ENCODE peak calls at places on chromosomes 11 and 22, in nine cellular contexts. One of them, this sample, is unnamed.

GRCh38 chr11:69925366-69926196 is 106.4 kb upstream of the FGF3 start:
- DNase-seq in GM06990: no peak
- DNase-seq in colonic mucosa: no peak
- DNase-seq in fibroblast of mammary gland: no peak
- DNase-seq in gastrocnemius medialis: no peak
- DNase-seq in IMR-90: peak; percentile 49
- DNase-seq in A549: no peak
- DNase-seq in left ventricle myocardium inferior: no peak
- DNase-seq in Panc1: no peak
- DNase-seq in this sample: no peak

GRCh38 chr22:19855504-19856409 is 1.1 kb upstream of the GNB1L start:
- DNase-seq in GM06990: peak; percentile 73
- DNase-seq in colonic mucosa: peak; percentile 57
- DNase-seq in fibroblast of mammary gland: peak; percentile 75
- DNase-seq in gastrocnemius medialis: no peak
- DNase-seq in IMR-90: peak; percentile 35
- DNase-seq in A549: peak; percentile 56
- DNase-seq in left ventricle myocardium inferior: no peak
- DNase-seq in Panc1: no peak
- DNase-seq in this sample: peak; percentile 71

GRCh38 chr11:37811349-37811748 is 1213.3 kb upstream of the RAG2 start:
- DNase-seq in GM06990: no peak
- DNase-seq in colonic mucosa: no peak
- DNase-seq in fibroblast of mammary gland: no peak
- DNase-seq in gastrocnemius medialis: no peak
- DNase-seq in IMR-90: no peak
- DNase-seq in A549: no peak
- DNase-seq in left ventricle myocardium inferior: no peak
- DNase-seq in Panc1: no peak
- DNase-seq in this sample: no peak

GRCh38 chr22:47071078-47071811 is 308.8 kb downstream of the TBC1D22A start:
- DNase-seq in GM06990: no peak
- DNase-seq in colonic mucosa: no peak
- DNase-seq in fibroblast of mammary gland: no peak
- DNase-seq in gastrocnemius medialis: no peak
- DNase-seq in IMR-90: no peak
- DNase-seq in A549: no peak
- DNase-seq in left ventricle myocardium inferior: no peak
- DNase-seq in Panc1: no peak
- DNase-seq in this sample: no peak

GRCh38 chr11:101863361-101863760 is 51.4 kb upstream of the CEP126 start:
- DNase-seq in GM06990: no peak
- DNase-seq in colonic mucosa: no peak
- DNase-seq in fibroblast of mammary gland: peak; percentile 59
- DNase-seq in gastrocnemius medialis: no peak
- DNase-seq in IMR-90: peak; percentile 79
- DNase-seq in A549: no peak
- DNase-seq in left ventricle myocardium inferior: no peak
- DNase-seq in Panc1: no peak
- DNase-seq in this sample: peak; percentile 37

GRCh38 chr11:114395776-114396175 is 4.5 kb downstream of the C11orf71 start:
- DNase-seq in GM06990: no peak
- DNase-seq in colonic mucosa: peak; percentile 25
- DNase-seq in fibroblast of mammary gland: peak; percentile 16
- DNase-seq in gastrocnemius medialis: no peak
- DNase-seq in IMR-90: no peak
- DNase-seq in A549: no peak
- DNase-seq in left ventricle myocardium inferior: no peak
- DNase-seq in Panc1: no peak
- DNase-seq in this sample: no peak

GRCh38 chr11:30855383-30856006 is 269.3 kb upstream of the MPPED2 start:
- DNase-seq in GM06990: no peak
- DNase-seq in colonic mucosa: no peak
- DNase-seq in fibroblast of mammary gland: peak; percentile 2
- DNase-seq in gastrocnemius medialis: no peak
- DNase-seq in IMR-90: peak; percentile 29
- DNase-seq in A549: no peak
- DNase-seq in left ventricle myocardium inferior: no peak
- DNase-seq in Panc1: peak; percentile 1
- DNase-seq in this sample: peak; percentile 20

GRCh38 chr11:2451916-2452694 is 7.3 kb downstream of the KCNQ1 start:
- DNase-seq in GM06990: no peak
- DNase-seq in colonic mucosa: no peak
- DNase-seq in fibroblast of mammary gland: peak; percentile 23
- DNase-seq in gastrocnemius medialis: no peak
- DNase-seq in IMR-90: no peak
- DNase-seq in A549: no peak
- DNase-seq in left ventricle myocardium inferior: no peak
- DNase-seq in Panc1: no peak
- DNase-seq in this sample: no peak

DNA sequence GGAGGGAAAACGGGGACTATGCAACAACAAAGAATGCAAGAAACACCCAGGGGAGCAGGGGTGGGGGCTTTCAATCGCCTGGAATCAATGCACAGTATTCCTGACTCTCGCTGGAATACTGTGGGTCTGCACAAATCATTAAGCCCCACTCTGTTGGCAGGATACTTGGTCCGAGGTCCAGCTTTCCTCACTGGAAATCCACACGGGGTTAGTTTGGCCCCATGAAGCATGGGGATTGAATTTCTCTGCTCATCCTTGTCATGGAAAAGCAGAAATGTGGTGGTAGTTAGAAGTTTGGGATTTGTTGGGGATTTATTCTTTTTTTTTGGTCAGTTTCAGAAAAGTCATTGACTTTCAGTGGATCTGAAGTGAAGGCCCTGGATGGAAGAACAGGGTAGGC is 548.0 kb downstream of the MN1 start:
- DNase-seq in GM06990: no peak
- DNase-seq in colonic mucosa: no peak
- DNase-seq in fibroblast of mammary gland: no peak
- DNase-seq in gastrocnemius medialis: no peak
- DNase-seq in IMR-90: no peak
- DNase-seq in A549: no peak
- DNase-seq in left ventricle myocardium inferior: no peak
- DNase-seq in Panc1: no peak
- DNase-seq in this sample: no peak
- H3K4me3 ChIP-seq in GM06990: no peak overlapping the region
- H3K4me3 ChIP-seq in colonic mucosa: no peak overlapping the region
- H3K4me3 ChIP-seq in fibroblast of mammary gland: no peak overlapping the region
- H3K4me3 ChIP-seq in gastrocnemius medialis: no peak overlapping the region
- H3K4me3 ChIP-seq in IMR-90: no peak overlapping the region
- H3K4me3 ChIP-seq in A549: no peak overlapping the region
- H3K4me3 ChIP-seq in left ventricle myocardium inferior: no peak overlapping the region
- H3K4me3 ChIP-seq in Panc1: no peak overlapping the region
- H3K4me3 ChIP-seq in this sample: no peak overlapping the region

GRCh38 chr11:18061351-18061750 is 15.3 kb upstream of the TPH1 start:
- DNase-seq in GM06990: no peak
- DNase-seq in colonic mucosa: no peak
- DNase-seq in fibroblast of mammary gland: no peak
- DNase-seq in gastrocnemius medialis: no peak
- DNase-seq in IMR-90: no peak
- DNase-seq in A549: no peak
- DNase-seq in left ventricle myocardium inferior: no peak
- DNase-seq in Panc1: no peak
- DNase-seq in this sample: no peak

GRCh38 chr11:18064035-18064434 is 18.0 kb upstream of the TPH1 start:
- DNase-seq in GM06990: no peak
- DNase-seq in colonic mucosa: no peak
- DNase-seq in fibroblast of mammary gland: no peak
- DNase-seq in gastrocnemius medialis: no peak
- DNase-seq in IMR-90: no peak
- DNase-seq in A549: no peak
- DNase-seq in left ventricle myocardium inferior: no peak
- DNase-seq in Panc1: no peak
- DNase-seq in this sample: no peak

GRCh38 chr11:18065572-18065971 is 19.5 kb upstream of the TPH1 start:
- DNase-seq in GM06990: no peak
- DNase-seq in colonic mucosa: peak; percentile 52
- DNase-seq in fibroblast of mammary gland: no peak
- DNase-seq in gastrocnemius medialis: no peak
- DNase-seq in IMR-90: no peak
- DNase-seq in A549: no peak
- DNase-seq in left ventricle myocardium inferior: no peak
- DNase-seq in Panc1: no peak
- DNase-seq in this sample: no peak

GRCh38 chr11:18064450-18065048 is 18.5 kb upstream of the TPH1 start:
- DNase-seq in GM06990: no peak
- DNase-seq in colonic mucosa: no peak
- DNase-seq in fibroblast of mammary gland: no peak
- DNase-seq in gastrocnemius medialis: no peak
- DNase-seq in IMR-90: no peak
- DNase-seq in A549: no peak
- DNase-seq in left ventricle myocardium inferior: no peak
- DNase-seq in Panc1: no peak
- DNase-seq in this sample: no peak

GRCh38 chr11:18063131-18063530 is 17.1 kb upstream of the TPH1 start:
- DNase-seq in GM06990: no peak
- DNase-seq in colonic mucosa: no peak
- DNase-seq in fibroblast of mammary gland: no peak
- DNase-seq in gastrocnemius medialis: no peak
- DNase-seq in IMR-90: no peak
- DNase-seq in A549: no peak
- DNase-seq in left ventricle myocardium inferior: no peak
- DNase-seq in Panc1: no peak
- DNase-seq in this sample: no peak
- TF ChIP-seq CTCF in GM06990: no peak
- TF ChIP-seq CTCF in colonic mucosa: no peak
- TF ChIP-seq CTCF in fibroblast of mammary gland: no peak
- TF ChIP-seq CTCF in gastrocnemius medialis: no peak
- TF ChIP-seq CTCF in IMR-90: no peak
- TF ChIP-seq CTCF in A549: no peak
- TF ChIP-seq CTCF in left ventricle myocardium inferior: no peak
- TF ChIP-seq CTCF in Panc1: no peak
- TF ChIP-seq CTCF in this sample: no peak

GRCh38 chr11:17692931-17693330 is 26.4 kb upstream of the MYOD1 start:
- DNase-seq in GM06990: no peak
- DNase-seq in colonic mucosa: no peak
- DNase-seq in fibroblast of mammary gland: no peak
- DNase-seq in gastrocnemius medialis: no peak
- DNase-seq in IMR-90: no peak
- DNase-seq in A549: no peak
- DNase-seq in left ventricle myocardium inferior: no peak
- DNase-seq in Panc1: no peak
- DNase-seq in this sample: no peak

GRCh38 chr11:17693531-17693930 is 25.8 kb upstream of the MYOD1 start:
- DNase-seq in GM06990: no peak
- DNase-seq in colonic mucosa: no peak
- DNase-seq in fibroblast of mammary gland: no peak
- DNase-seq in gastrocnemius medialis: no peak
- DNase-seq in IMR-90: no peak
- DNase-seq in A549: no peak
- DNase-seq in left ventricle myocardium inferior: no peak
- DNase-seq in Panc1: no peak
- DNase-seq in this sample: no peak

GRCh38 chr11:17691550-17691949 is 27.8 kb upstream of the MYOD1 start:
- DNase-seq in GM06990: no peak
- DNase-seq in colonic mucosa: no peak
- DNase-seq in fibroblast of mammary gland: no peak
- DNase-seq in gastrocnemius medialis: no peak
- DNase-seq in IMR-90: no peak
- DNase-seq in A549: no peak
- DNase-seq in left ventricle myocardium inferior: no peak
- DNase-seq in Panc1: no peak
- DNase-seq in this sample: no peak

GRCh38 chr11:17694711-17695110 is 24.7 kb upstream of the MYOD1 start:
- DNase-seq in GM06990: no peak
- DNase-seq in colonic mucosa: no peak
- DNase-seq in fibroblast of mammary gland: no peak
- DNase-seq in gastrocnemius medialis: no peak
- DNase-seq in IMR-90: no peak
- DNase-seq in A549: no peak
- DNase-seq in left ventricle myocardium inferior: no peak
- DNase-seq in Panc1: no peak
- DNase-seq in this sample: no peak

GRCh38 chr11:17692006-17692405 is 27.4 kb upstream of the MYOD1 start:
- DNase-seq in GM06990: no peak
- DNase-seq in colonic mucosa: no peak
- DNase-seq in fibroblast of mammary gland: no peak
- DNase-seq in gastrocnemius medialis: no peak
- DNase-seq in IMR-90: no peak
- DNase-seq in A549: no peak
- DNase-seq in left ventricle myocardium inferior: no peak
- DNase-seq in Panc1: no peak
- DNase-seq in this sample: no peak
- H3K4me3 ChIP-seq in GM06990: no peak overlapping the region
- H3K4me3 ChIP-seq in colonic mucosa: no peak overlapping the region
- H3K4me3 ChIP-seq in fibroblast of mammary gland: no peak overlapping the region
- H3K4me3 ChIP-seq in gastrocnemius medialis: no peak overlapping the region
- H3K4me3 ChIP-seq in IMR-90: no peak overlapping the region
- H3K4me3 ChIP-seq in A549: no peak overlapping the region
- H3K4me3 ChIP-seq in left ventricle myocardium inferior: no peak overlapping the region
- H3K4me3 ChIP-seq in Panc1: no peak overlapping the region
- H3K4me3 ChIP-seq in this sample: no peak overlapping the region

DNA sequence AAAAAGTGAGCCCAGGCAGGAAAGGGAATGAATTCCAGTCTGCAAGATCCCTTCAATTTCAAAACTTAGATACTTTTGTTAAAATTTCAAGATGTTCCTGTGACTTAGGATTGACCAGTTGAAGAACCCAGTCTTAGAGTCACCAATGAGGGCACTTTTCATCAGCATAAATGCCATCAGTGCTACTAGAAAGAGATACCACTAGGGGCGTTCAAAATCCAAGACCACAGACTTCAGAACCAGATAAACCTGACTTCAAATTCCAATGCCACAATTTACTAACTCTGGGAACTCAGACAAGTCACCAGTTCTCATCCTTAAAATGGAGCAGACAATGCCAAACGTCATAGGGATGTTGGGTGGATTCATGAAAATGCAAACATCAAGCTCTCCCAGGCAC is 523.2 kb downstream of the BUD13 start:
- DNase-seq in GM06990: no peak
- DNase-seq in colonic mucosa: no peak
- DNase-seq in fibroblast of mammary gland: no peak
- DNase-seq in gastrocnemius medialis: no peak
- DNase-seq in IMR-90: no peak
- DNase-seq in A549: no peak
- DNase-seq in left ventricle myocardium inferior: no peak
- DNase-seq in Panc1: no peak
- DNase-seq in this sample: no peak
- TF ChIP-seq CTCF in GM06990: peak; percentile 12
- TF ChIP-seq CTCF in colonic mucosa: no peak
- TF ChIP-seq CTCF in fibroblast of mammary gland: no peak
- TF ChIP-seq CTCF in gastrocnemius medialis: no peak
- TF ChIP-seq CTCF in IMR-90: no peak
- TF ChIP-seq CTCF in A549: no peak
- TF ChIP-seq CTCF in left ventricle myocardium inferior: no peak
- TF ChIP-seq CTCF in Panc1: peak; percentile 19
- TF ChIP-seq CTCF in this sample: no peak

This sample was measured in fibroblast of villous mesenchyme.